ENCODE peak calls at places on chromosomes 7 and 10, in eight cellular contexts. F is upper lobe of right lung, Q is pancreas, J is H9, Z is choroid plexus epithelial cell, R is mesothelial cell of epicardium, L is Caco-2, B is right atrium auricular region. I is an unnamed sample.

GRCh38 chr7:69967152-69967591 is 368.9 kb downstream of the AUTS2 start:
- DNase-seq in F (no peak), Q (no peak), J (peak), Z (no peak), R (no peak), L (no peak), B (no peak), I (no peak)

GRCh38 chr7:93117852-93118530 is at the start of gene SAMD9:
- DNase-seq in F (no peak), Q (no peak), J (no peak), Z (peak), R (no peak), L (no peak), B (no peak), I (no peak)

GRCh38 chr10:102593074-102593803 is 51.0 kb upstream of the TRIM8 start:
- DNase-seq in F (peak), Q (no peak), J (no peak), Z (no peak), R (no peak), L (no peak), B (no peak), I (no peak)

GRCh38 chr7:134184767-134185166 is 57.6 kb downstream of the LRGUK start:
- DNase-seq in F (no peak), Q (no peak), J (no peak), Z (peak), R (no peak), L (no peak), B (no peak), I (no peak)

GRCh38 chr10:77120012-77120411 is 517.6 kb downstream of the KCNMA1 start:
- DNase-seq in F (no peak), Q (no peak), J (no peak), Z (no peak), R (no peak), L (no peak), B (no peak), I (no peak)

GRCh38 chr10:6037422-6037821 is 24.7 kb downstream of the IL2RA start:
- DNase-seq in F (no peak), Q (no peak), J (no peak), Z (no peak), R (no peak), L (no peak), B (no peak), I (no peak)

GRCh38 chr10:132498562-132499366 is 38.8 kb upstream of the INPP5A start:
- DNase-seq in F (peak), Q (no peak), J (peak), Z (no peak), R (no peak), L (no peak), B (no peak), I (no peak)

GRCh38 chr10:116673866-116674265 is 53.1 kb downstream of the PNLIPRP2 start:
- DNase-seq in F (no peak), Q (no peak), J (no peak), Z (no peak), R (no peak), L (no peak), B (no peak), I (no peak)

GRCh38 chr7:55770778-55771177 is 91.8 kb downstream of the SEPTIN14 start:
- DNase-seq in F (no peak), Q (no peak), J (no peak), Z (peak), R (no peak), L (no peak), B (no peak), I (no peak)

GRCh38 chr7:131538791-131539179 is 17.6 kb downstream of the PODXL start:
- DNase-seq in F (peak), Q (peak), J (no peak), Z (no peak), R (no peak), L (no peak), B (no peak), I (no peak)

GRCh38 chr10:49223205-49223604 is 35.0 kb upstream of the TMEM273 start:
- DNase-seq in F (no peak), Q (no peak), J (no peak), Z (no peak), R (no peak), L (no peak), B (no peak), I (no peak)

GRCh38 chr10:127033569-127034175 is 128.4 kb downstream of the DOCK1 start:
- DNase-seq in F (no peak), Q (no peak), J (no peak), Z (no peak), R (no peak), L (no peak), B (peak), I (no peak)

GRCh38 chr10:28220811-28221210 is 82.1 kb downstream of the MPP7 start:
- DNase-seq in F (no peak), Q (no peak), J (no peak), Z (no peak), R (no peak), L (no peak), B (no peak), I (no peak)

GRCh38 chr10:121823993-121824463 is 103.8 kb downstream of the ATE1 start:
- DNase-seq in F (no peak), Q (no peak), J (no peak), Z (peak), R (no peak), L (no peak), B (no peak), I (no peak)

GRCh38 chr7:1192171-1192676 is 32.2 kb upstream of the ZFAND2A start:
- DNase-seq in F (no peak), Q (no peak), J (no peak), Z (peak), R (no peak), L (no peak), B (no peak), I (no peak)

GRCh38 chr10:76717141-76717540 is 920.5 kb downstream of the KCNMA1 start:
- DNase-seq in F (no peak), Q (no peak), J (no peak), Z (peak), R (no peak), L (no peak), B (no peak), I (no peak)

GRCh38 chr7:64551375-64552142 is 11.3 kb downstream of the ZNF680 start:
- DNase-seq in F (no peak), Q (no peak), J (no peak), Z (no peak), R (no peak), L (no peak), B (no peak), I (no peak)

GRCh38 chr7:15555385-15555859 is 6.4 kb downstream of the AGMO start:
- DNase-seq in F (no peak), Q (no peak), J (no peak), Z (peak), R (no peak), L (no peak), B (no peak), I (no peak)

GRCh38 chr10:43698156-43698555 is 49.5 kb upstream of the ZNF32 start:
- DNase-seq in F (peak), Q (no peak), J (no peak), Z (no peak), R (no peak), L (no peak), B (peak), I (no peak)

GRCh38 chr10:568848-569247 is 120.6 kb downstream of the DIP2C start:
- DNase-seq in F (no peak), Q (no peak), J (no peak), Z (no peak), R (no peak), L (no peak), B (no peak), I (no peak)

GRCh38 chr7:50962962-50963374 is 180.3 kb upstream of the GRB10 start:
- DNase-seq in F (peak), Q (peak), J (peak), Z (peak), R (no peak), L (no peak), B (no peak), I (no peak)

GRCh38 chr7:27151945-27152815 is at the start of gene HOXA3:
- DNase-seq in F (peak), Q (no peak), J (no peak), Z (no peak), R (no peak), L (peak), B (no peak), I (peak)

GRCh38 chr7:100477871-100478248 is 1.2 kb downstream of the TSC22D4 start:
- DNase-seq in F (no peak), Q (peak), J (no peak), Z (no peak), R (no peak), L (no peak), B (no peak), I (no peak)

GRCh38 chr7:111931958-111932357 is 274.2 kb downstream of the DOCK4 start:
- DNase-seq in F (no peak), Q (no peak), J (no peak), Z (no peak), R (no peak), L (no peak), B (no peak), I (no peak)

GRCh38 chr10:70378122-70378521 is 4.3 kb downstream of the LRRC20 start:
- DNase-seq in F (no peak), Q (no peak), J (no peak), Z (peak), R (no peak), L (peak), B (no peak), I (no peak)

GRCh38 chr10:113273151-113273876 is 279.5 kb upstream of the HABP2 start:
- DNase-seq in F (peak), Q (no peak), J (no peak), Z (no peak), R (no peak), L (no peak), B (peak), I (no peak)

GRCh38 chr7:151592868-151593486 is 73.3 kb upstream of the RHEB start:
- DNase-seq in F (no peak), Q (no peak), J (no peak), Z (peak), R (no peak), L (no peak), B (no peak), I (no peak)

GRCh38 chr7:1125603-1125969 is 34.4 kb downstream of the ZFAND2A start:
- DNase-seq in F (peak), Q (no peak), J (no peak), Z (no peak), R (no peak), L (peak), B (no peak), I (no peak)

GRCh38 chr10:110408943-110409342 is 88.8 kb upstream of the DUSP5 start:
- DNase-seq in F (no peak), Q (no peak), J (no peak), Z (no peak), R (no peak), L (no peak), B (no peak), I (no peak)

GRCh38 chr7:52088008-52088787 is 771.6 kb upstream of the COBL start:
- DNase-seq in F (no peak), Q (no peak), J (peak), Z (no peak), R (no peak), L (no peak), B (no peak), I (no peak)

GRCh38 chr7:152633504-152633903 is 42.4 kb downstream of the XRCC2 start:
- DNase-seq in F (no peak), Q (no peak), J (no peak), Z (no peak), R (no peak), L (no peak), B (no peak), I (no peak)

GRCh38 chr10:13708256-13708990 is 121.7 kb downstream of the PRPF18 start:
- DNase-seq in F (no peak), Q (no peak), J (no peak), Z (no peak), R (no peak), L (peak), B (no peak), I (no peak)

GRCh38 chr7:80493121-80493849 is 18.6 kb downstream of the GNAT3 start:
- DNase-seq in F (no peak), Q (no peak), J (no peak), Z (no peak), R (no peak), L (no peak), B (no peak), I (no peak)

GRCh38 chr10:49274886-49275285 is 24.1 kb upstream of the C10orf71 start:
- DNase-seq in F (no peak), Q (no peak), J (no peak), Z (no peak), R (no peak), L (no peak), B (peak), I (no peak)

GRCh38 chr7:56063882-56064625 is at the start of gene SUMF2:
- DNase-seq in F (peak), Q (peak), J (peak), Z (peak), R (peak), L (peak), B (peak), I (peak)

GRCh38 chr7:117871778-117872538 is 1.3 kb downstream of the CTTNBP2 start:
- DNase-seq in F (no peak), Q (peak), J (peak), Z (peak), R (no peak), L (no peak), B (no peak), I (no peak)

GRCh38 chr7:5526190-5527037 is 102.8 kb upstream of the TNRC18 start:
- DNase-seq in F (no peak), Q (no peak), J (peak), Z (peak), R (no peak), L (peak), B (no peak), I (no peak)

GRCh38 chr7:25758559-25758958 is 393.4 kb upstream of the NFE2L3 start:
- DNase-seq in F (no peak), Q (no peak), J (no peak), Z (no peak), R (no peak), L (no peak), B (no peak), I (no peak)

GRCh38 chr7:155752756-155753445 is 59.4 kb downstream of the SHH start:
- DNase-seq in F (no peak), Q (no peak), J (no peak), Z (no peak), R (no peak), L (no peak), B (no peak), I (no peak)

GRCh38 chr7:36312064-36312914 is 77.4 kb upstream of the ANLN start:
- DNase-seq in F (peak), Q (peak), J (peak), Z (peak), R (no peak), L (no peak), B (peak), I (no peak)
- TF ChIP-seq CTCF in F (peak), Q (peak), J (peak), Z (peak), R (peak), L (no peak), B (no peak), I (no peak)

GRCh38 chr7:98827258-98827657 is 42.6 kb downstream of the TMEM130 start:
- DNase-seq in F (no peak), Q (no peak), J (no peak), Z (no peak), R (no peak), L (no peak), B (no peak), I (no peak)

GRCh38 chr7:98823226-98823625 is 46.6 kb downstream of the TMEM130 start:
- DNase-seq in F (no peak), Q (no peak), J (no peak), Z (no peak), R (no peak), L (no peak), B (no peak), I (no peak)

GRCh38 chr7:98828368-98828767 is 41.4 kb downstream of the TMEM130 start:
- DNase-seq in F (no peak), Q (no peak), J (no peak), Z (no peak), R (no peak), L (no peak), B (no peak), I (no peak)

GRCh38 chr7:98826400-98826799 is 43.4 kb downstream of the TMEM130 start:
- DNase-seq in F (no peak), Q (no peak), J (no peak), Z (no peak), R (no peak), L (no peak), B (no peak), I (no peak)

DNA sequence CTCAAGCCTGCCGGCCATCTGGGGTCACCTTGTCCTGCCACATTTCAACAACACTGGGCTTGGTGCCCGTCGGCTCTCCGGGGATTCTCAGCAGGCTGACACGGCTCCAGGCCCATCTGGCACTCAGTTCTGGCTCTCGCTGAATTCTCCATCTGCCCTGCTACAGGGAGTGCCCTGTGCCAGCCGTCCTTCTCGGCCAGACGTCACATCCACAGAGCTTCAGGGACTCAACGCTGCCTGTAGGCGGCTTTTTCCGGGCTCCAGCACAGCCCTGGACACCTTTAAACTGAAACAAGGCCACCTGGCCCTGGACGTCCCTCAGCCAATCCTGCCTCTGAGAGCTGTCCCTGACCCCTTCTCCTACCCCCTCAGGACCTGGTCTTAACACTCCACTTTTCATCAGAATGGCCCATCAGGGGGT is 43.0 kb downstream of the TMEM130 start:
- DNase-seq in F (no peak), Q (peak), J (peak), Z (no peak), R (no peak), L (no peak), B (peak), I (no peak)
- TF ChIP-seq CTCF in F (no peak), Q (no peak), J (peak), Z (no peak), R (no peak), L (no peak), B (peak), I (no peak)

DNA sequence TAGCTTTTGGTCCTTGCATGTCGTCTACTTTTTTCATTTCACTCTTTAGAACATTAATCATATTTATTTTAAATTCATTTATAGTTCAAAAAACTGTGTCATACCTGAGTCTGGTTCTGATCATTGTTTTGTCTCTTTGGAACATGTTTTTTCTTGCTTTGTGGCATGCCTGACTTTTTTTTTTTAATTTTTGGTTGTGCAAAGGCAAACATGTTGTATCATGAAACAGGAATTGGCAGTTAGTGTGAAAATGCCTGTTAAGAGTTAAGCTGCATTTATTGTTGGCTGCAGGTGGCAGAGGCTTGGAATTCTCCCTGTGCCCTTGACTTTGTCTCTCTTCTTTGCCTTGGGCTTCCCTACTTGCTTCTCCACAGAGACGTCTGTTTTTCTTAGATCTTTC is 525.0 kb upstream of the ADARB2 start:
- DNase-seq in F (no peak), Q (no peak), J (no peak), Z (no peak), R (no peak), L (no peak), B (no peak), I (no peak)
- TF ChIP-seq CTCF in F (no peak), Q (no peak), J (no peak), Z (no peak), R (no peak), L (no peak), B (no peak), I (no peak)

GRCh38 chr7:113918946-113919345 is at the start of gene PPP1R3A:
- DNase-seq in F (no peak), Q (no peak), J (no peak), Z (peak), R (no peak), L (no peak), B (no peak), I (no peak)
- TF ChIP-seq CTCF in F (no peak), Q (no peak), J (peak), Z (peak), R (no peak), L (no peak), B (peak), I (no peak)

GRCh38 chr7:22945584-22945983 is 68.3 kb downstream of the HYCC1 start:
- DNase-seq in F (no peak), Q (no peak), J (no peak), Z (no peak), R (no peak), L (no peak), B (no peak), I (no peak)

GRCh38 chr7:22952306-22953011 is 61.5 kb downstream of the HYCC1 start:
- DNase-seq in F (no peak), Q (no peak), J (no peak), Z (no peak), R (no peak), L (no peak), B (no peak), I (no peak)

GRCh38 chr7:22948770-22949169 is 65.2 kb downstream of the HYCC1 start:
- DNase-seq in F (no peak), Q (no peak), J (no peak), Z (no peak), R (no peak), L (no peak), B (no peak), I (no peak)

GRCh38 chr7:22954251-22954650 is 59.7 kb downstream of the HYCC1 start:
- DNase-seq in F (no peak), Q (no peak), J (no peak), Z (no peak), R (no peak), L (no peak), B (no peak), I (no peak)

DNA sequence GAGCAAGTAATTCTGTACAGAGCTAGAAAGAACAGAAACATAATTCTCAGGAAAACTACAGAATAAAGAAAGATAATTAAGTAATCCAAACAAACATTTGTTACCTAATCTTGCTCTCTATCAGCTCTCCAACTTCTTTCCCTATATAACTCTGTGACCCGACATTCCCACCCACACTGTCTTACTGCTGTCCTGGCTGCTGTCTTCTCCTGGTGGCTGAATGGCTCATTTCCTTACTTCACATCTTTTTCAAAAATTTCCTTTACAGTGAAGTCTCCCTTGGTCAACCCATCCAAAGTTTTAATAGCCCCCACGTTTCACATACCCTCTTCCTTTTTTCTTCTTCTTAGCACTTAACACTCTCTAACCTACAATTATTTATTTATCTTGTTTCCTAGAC is 64.0 kb downstream of the HYCC1 start:
- DNase-seq in F (no peak), Q (no peak), J (no peak), Z (no peak), R (no peak), L (no peak), B (no peak), I (no peak)
- TF ChIP-seq CTCF in F (no peak), Q (no peak), J (peak), Z (peak), R (no peak), L (no peak), B (peak), I (no peak)

GRCh38 chr10:7756360-7756992 is 31.3 kb downstream of the KIN start:
- DNase-seq in F (no peak), Q (peak), J (peak), Z (peak), R (no peak), L (no peak), B (no peak), I (no peak)
- TF ChIP-seq CTCF in F (peak), Q (peak), J (peak), Z (peak), R (no peak), L (peak), B (peak), I (no peak)

GRCh38 chr7:128010392-128011078 is 20.7 kb downstream of the LRRC4 start:
- DNase-seq in F (no peak), Q (no peak), J (no peak), Z (no peak), R (no peak), L (no peak), B (no peak), I (no peak)
- TF ChIP-seq CTCF in F (no peak), Q (no peak), J (peak), Z (peak), R (no peak), L (peak), B (no peak), I (no peak)

DNA sequence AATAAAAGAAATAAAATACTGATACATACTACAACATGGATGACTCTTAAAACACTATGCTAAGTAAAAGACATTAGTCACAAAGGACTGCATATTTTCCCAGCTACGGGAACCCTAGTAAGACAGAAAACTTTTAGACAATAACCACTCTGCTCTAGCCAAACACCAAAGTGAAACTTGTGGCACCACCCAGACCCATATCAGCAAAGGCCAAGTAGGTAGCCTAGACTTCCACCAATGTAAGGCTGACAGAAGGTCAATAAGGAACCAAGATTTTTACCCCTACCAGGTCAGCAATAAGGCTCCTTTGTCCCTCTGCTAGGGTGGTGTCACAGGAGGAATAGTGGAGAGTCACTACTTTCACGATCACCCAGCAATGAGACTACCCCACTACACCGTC is 24.9 kb downstream of the SLC25A40 start:
- DNase-seq in F (no peak), Q (no peak), J (no peak), Z (no peak), R (no peak), L (no peak), B (no peak), I (no peak)
- TF ChIP-seq CTCF in F (no peak), Q (no peak), J (no peak), Z (no peak), R (no peak), L (no peak), B (no peak), I (no peak)

I was measured in omental fat pad.